ENCODE peak calls at places on chromosomes 6 and 20, in eight cellular contexts. C, J, F, Z, V, S, H and B are unnamed samples.

GRCh38 chr6:41687501-41688175 is 47.8 kb downstream of the TFEB start:
- DNase-seq in C (peak; percentile 41), J (no peak), F (peak; percentile 35), Z (no peak), V (no peak), S (no peak), H (no peak), B (no peak)

GRCh38 chr20:54064939-54065338 is 5.5 kb downstream of the BCAS1 start:
- DNase-seq in C (no peak), J (no peak), F (no peak), Z (no peak), V (no peak), S (no peak), H (no peak), B (no peak)

GRCh38 chr6:140897349-140897748 is 1235.4 kb upstream of the GJE1 start:
- DNase-seq in C (no peak), J (no peak), F (no peak), Z (no peak), V (no peak), S (no peak), H (no peak), B (no peak)

GRCh38 chr6:157443066-157443800 is 62.2 kb downstream of the ZDHHC14 start:
- DNase-seq in C (no peak), J (no peak), F (no peak), Z (no peak), V (no peak), S (peak; percentile 85), H (peak; percentile 90), B (peak; percentile 87)

GRCh38 chr6:101117397-101118185 is 236.5 kb upstream of the ASCC3 start:
- DNase-seq in C (no peak), J (no peak), F (peak; percentile 30), Z (peak; percentile 71), V (no peak), S (no peak), H (no peak), B (no peak)

GRCh38 chr6:8904754-8905153 is 469.4 kb upstream of the SLC35B3 start:
- DNase-seq in C (peak; percentile 3), J (no peak), F (no peak), Z (no peak), V (no peak), S (no peak), H (no peak), B (no peak)

GRCh38 chr6:24658573-24659511 is 7.9 kb downstream of the TDP2 start:
- DNase-seq in C (peak; percentile 75), J (no peak), F (peak; percentile 37), Z (no peak), V (no peak), S (peak; percentile 97), H (no peak), B (peak; percentile 94)

GRCh38 chr20:35306931-35307517 is 14.8 kb upstream of the FAM83C start:
- DNase-seq in C (peak; percentile 43), J (no peak), F (peak; percentile 85), Z (no peak), V (peak; percentile 61), S (peak; percentile 86), H (peak; percentile 76), B (peak; percentile 85)

GRCh38 chr6:167712332-167713087 is 114.2 kb upstream of the AFDN start:
- DNase-seq in C (no peak), J (no peak), F (no peak), Z (no peak), V (no peak), S (no peak), H (no peak), B (no peak)

GRCh38 chr6:156396068-156396771 is 381.0 kb upstream of the ARID1B start:
- DNase-seq in C (no peak), J (no peak), F (no peak), Z (no peak), V (no peak), S (no peak), H (no peak), B (no peak)

GRCh38 chr6:166776571-166776970 is 149.5 kb upstream of the RPS6KA2 start:
- DNase-seq in C (no peak), J (no peak), F (no peak), Z (no peak), V (no peak), S (no peak), H (no peak), B (no peak)

GRCh38 chr6:45474376-45474775 is 96.6 kb upstream of the SUPT3H start:
- DNase-seq in C (no peak), J (no peak), F (no peak), Z (no peak), V (no peak), S (peak; percentile 47), H (no peak), B (no peak)

GRCh38 chr20:23163562-23163961 is 77.4 kb upstream of the CD93 start:
- DNase-seq in C (no peak), J (no peak), F (no peak), Z (no peak), V (no peak), S (no peak), H (no peak), B (no peak)

GRCh38 chr20:36832791-36833190 is 43.1 kb upstream of the TLDC2 start:
- DNase-seq in C (no peak), J (no peak), F (no peak), Z (no peak), V (no peak), S (no peak), H (no peak), B (no peak)

DNA sequence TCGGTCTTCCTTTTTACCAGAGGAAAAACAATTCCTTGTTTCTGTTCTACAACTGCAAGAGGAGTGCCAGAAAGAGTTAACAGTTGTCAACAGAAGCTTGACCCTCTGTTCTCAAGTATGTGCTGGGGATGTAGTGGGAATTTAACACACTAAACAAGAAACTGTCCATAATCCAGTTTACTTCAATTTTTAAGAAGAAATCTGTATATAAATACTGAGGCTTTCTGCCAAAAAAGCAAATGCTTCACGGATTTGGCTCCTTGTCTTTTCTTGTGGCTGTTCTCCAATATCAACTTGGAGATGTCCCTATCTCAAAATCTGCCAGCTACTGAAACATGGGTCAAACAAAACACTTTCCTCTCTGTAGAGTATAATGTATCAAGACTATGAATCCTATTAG is 26.8 kb downstream of the REV3L start:
- DNase-seq in C (no peak), J (no peak), F (no peak), Z (no peak), V (no peak), S (peak; percentile 69), H (peak; percentile 36), B (no peak)
- H3K4me3 ChIP-seq in C (no peak overlapping the region), J (no peak overlapping the region), F (no peak overlapping the region), Z (no peak overlapping the region), V (no peak overlapping the region), S (no peak overlapping the region), H (no peak overlapping the region), B (no peak overlapping the region)

DNA sequence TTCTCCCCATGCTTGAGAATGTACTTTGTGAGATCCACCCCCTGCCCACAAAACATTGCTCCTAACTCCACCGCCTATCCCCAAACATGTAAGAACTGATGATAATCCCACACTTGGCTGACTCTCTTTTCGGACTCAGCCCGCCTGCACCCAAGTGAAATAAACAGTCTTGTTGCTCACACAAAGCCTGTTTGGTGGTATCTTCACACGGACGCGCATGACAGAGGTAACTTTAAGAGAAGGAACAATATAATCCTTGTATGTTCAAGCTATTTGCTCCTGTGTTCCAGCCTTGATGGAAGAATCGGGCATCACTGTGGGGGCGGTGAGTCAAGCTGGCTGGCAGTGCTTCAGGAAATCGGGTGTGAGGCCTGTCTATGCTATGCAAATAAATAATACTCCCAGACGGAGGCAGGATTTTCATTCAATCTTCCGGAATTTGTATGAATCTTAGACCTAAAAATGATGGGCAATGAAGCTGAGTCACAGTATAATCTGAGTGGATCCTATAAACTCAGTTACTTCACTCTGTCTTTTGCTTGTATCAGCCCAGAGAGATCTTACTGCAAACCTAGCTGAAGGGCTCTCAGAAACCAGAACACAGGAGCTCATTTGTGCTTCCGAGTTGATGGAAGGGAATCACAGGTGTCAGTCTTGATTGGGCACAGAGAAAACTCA is 45.2 kb upstream of the NT5E start:
- DNase-seq in C (peak; percentile 60), J (peak; percentile 79), F (peak; percentile 43), Z (peak; percentile 63), V (peak; percentile 52), S (peak; percentile 87), H (peak; percentile 95), B (peak; percentile 96)
- TF ChIP-seq CTCF in C (no peak), J (no peak), F (no peak), Z (no peak), V (no peak), S (peak; percentile 14), H (no peak), B (no peak)

DNA sequence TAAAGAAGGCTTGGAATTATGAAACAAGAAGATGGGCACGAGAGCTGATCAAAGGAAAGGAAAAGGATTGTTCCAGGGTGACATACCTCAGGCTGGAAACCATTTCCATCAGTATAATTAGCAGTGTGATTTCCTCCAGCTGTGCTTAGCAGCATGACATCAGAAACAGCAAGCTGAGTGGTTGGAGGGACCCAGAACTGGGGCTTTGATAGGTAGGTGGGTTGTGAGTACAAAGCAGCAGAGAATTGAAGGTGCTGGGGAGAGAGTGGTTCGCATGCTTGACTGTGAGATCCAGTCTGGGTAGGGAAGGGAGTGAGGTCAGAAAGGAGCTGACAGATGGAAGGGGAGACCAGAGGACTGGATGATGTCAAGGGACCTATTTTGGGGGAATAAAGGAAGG is 90.4 kb downstream of the CD164 start:
- DNase-seq in C (no peak), J (no peak), F (no peak), Z (no peak), V (no peak), S (no peak), H (no peak), B (no peak)
- H3K4me3 ChIP-seq in C (no peak overlapping the region), J (no peak overlapping the region), F (no peak overlapping the region), Z (no peak overlapping the region), V (no peak overlapping the region), S (no peak overlapping the region), H (no peak overlapping the region), B (no peak overlapping the region)

GRCh38 chr20:52838510-52839241 is 133.5 kb upstream of the TSHZ2 start:
- DNase-seq in C (no peak), J (no peak), F (no peak), Z (no peak), V (no peak), S (no peak), H (no peak), B (no peak)

GRCh38 chr20:52830598-52830997 is 141.6 kb upstream of the TSHZ2 start:
- DNase-seq in C (no peak), J (no peak), F (no peak), Z (no peak), V (no peak), S (no peak), H (no peak), B (no peak)

GRCh38 chr20:52832151-52832550 is 140.0 kb upstream of the TSHZ2 start:
- DNase-seq in C (no peak), J (no peak), F (no peak), Z (no peak), V (no peak), S (no peak), H (no peak), B (no peak)

GRCh38 chr20:52829111-52829510 is 143.0 kb upstream of the TSHZ2 start:
- DNase-seq in C (no peak), J (no peak), F (no peak), Z (no peak), V (no peak), S (no peak), H (no peak), B (no peak)

DNA sequence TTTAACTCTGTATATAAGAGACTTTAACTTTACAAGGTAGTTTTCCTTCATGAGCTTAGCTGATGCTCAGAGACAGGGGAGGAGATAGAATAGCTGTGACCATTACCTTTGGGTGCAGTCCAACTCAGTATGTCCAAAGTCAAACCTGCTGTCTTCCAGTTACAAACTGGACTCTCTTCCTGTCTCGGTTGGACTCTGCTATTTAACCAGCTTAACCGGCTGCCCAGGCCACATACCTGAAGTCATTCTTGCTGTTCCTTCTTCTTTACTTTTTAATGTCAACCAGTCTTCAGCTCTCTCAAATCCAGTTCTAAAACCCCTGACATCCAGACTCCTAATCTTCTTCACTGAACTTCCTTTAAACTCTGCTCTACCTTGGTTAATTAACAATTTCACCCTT is 138.3 kb upstream of the TSHZ2 start:
- DNase-seq in C (no peak), J (no peak), F (no peak), Z (no peak), V (no peak), S (no peak), H (no peak), B (no peak)
- TF ChIP-seq CTCF in C (no peak), J (no peak), F (no peak), Z (no peak), V (no peak), S (no peak), H (no peak), B (no peak)